ENCODE peak calls at places on chromosomes 2 and 18, in four cellular contexts. H is fibroblast of lung, K is neuronal stem cell, R is H1. N is an unnamed sample.

GRCh38 chr2:70121627-70122372 is 34.5 kb downstream of the PCBP1 start:
- DNase-seq in R (no peak), H (no peak), K (no peak), N (no peak)

GRCh38 chr2:61727746-61728145 is 126.1 kb downstream of the FAM161A start:
- DNase-seq in K (no peak), H (peak), R (no peak), N (no peak)

GRCh38 chr2:187553908-187554703 is at the start of gene TFPI:
- DNase-seq in R (no peak), H (peak), K (no peak), N (no peak)

GRCh38 chr2:74301262-74301661 is 42.0 kb downstream of the SLC4A5 start:
- DNase-seq in K (no peak), R (peak), H (no peak), N (no peak)

GRCh38 chr2:188819781-188820180 is 154.4 kb upstream of the COL3A1 start:
- DNase-seq in R (no peak), H (no peak), K (no peak), N (no peak)

GRCh38 chr2:241762933-241763369 is 13.7 kb upstream of the GAL3ST2 start:
- DNase-seq in R (peak), K (no peak), H (no peak), N (no peak)

GRCh38 chr2:128446866-128447537 is 128.3 kb upstream of the HS6ST1 start:
- DNase-seq in H (no peak), R (peak), K (no peak), N (no peak)

GRCh38 chr2:43676322-43677050 is at the start of gene C1GALT1C1L:
- DNase-seq in K (no peak), R (no peak), H (peak), N (peak)

GRCh38 chr2:111618577-111618930 is 265.4 kb downstream of the ANAPC1 start:
- DNase-seq in H (peak), R (no peak), K (no peak), N (no peak)

GRCh38 chr2:237466266-237466665 is 20.8 kb upstream of the MLPH start:
- DNase-seq in R (no peak), K (no peak), H (peak), N (no peak)

GRCh38 chr18:9951022-9951859 is 37.4 kb downstream of the VAPA start:
- DNase-seq in K (peak), H (peak), R (no peak), N (peak)

GRCh38 chr2:158097481-158097880 is 4.2 kb upstream of the UPP2 start:
- DNase-seq in R (no peak), K (no peak), H (no peak), N (no peak)

GRCh38 chr2:18077211-18077610 is 198.7 kb downstream of the KCNS3 start:
- DNase-seq in R (no peak), H (peak), K (no peak), N (no peak)

GRCh38 chr2:223887127-223887526 is 49.7 kb upstream of the AP1S3 start:
- DNase-seq in K (no peak), H (peak), R (peak), N (peak)

GRCh38 chr2:176096986-176097819 is 2.4 kb upstream of the HOXD12 start:
- DNase-seq in H (peak), K (no peak), R (peak), N (peak)

GRCh38 chr2:68151037-68151436 is 6.7 kb upstream of the PNO1 start:
- DNase-seq in R (no peak), K (no peak), H (no peak), N (no peak)

GRCh38 chr2:1808921-1809551 is 64.7 kb upstream of the PXDN start:
- DNase-seq in R (no peak), H (no peak), K (no peak), N (no peak)

GRCh38 chr2:216294305-216294704 is 78.0 kb downstream of the MARCHF4 start:
- DNase-seq in H (no peak), R (no peak), K (no peak), N (peak)

GRCh38 chr18:58784601-58785137 is 80.0 kb upstream of the ZNF532 start:
- DNase-seq in R (no peak), K (no peak), H (no peak), N (no peak)

GRCh38 chr18:26233208-26233607 is 7.0 kb downstream of the TAF4B start:
- DNase-seq in H (no peak), R (peak), K (no peak), N (no peak)

GRCh38 chr2:30318987-30319782 is 87.9 kb downstream of the LBH start:
- DNase-seq in H (no peak), K (no peak), R (no peak), N (no peak)

GRCh38 chr2:68829764-68830163 is 41.4 kb downstream of the BMP10 start:
- DNase-seq in K (no peak), H (no peak), R (no peak), N (no peak)

GRCh38 chr2:128686498-128686861 is 367.8 kb upstream of the HS6ST1 start:
- DNase-seq in H (no peak), R (no peak), K (no peak), N (no peak)

GRCh38 chr2:226063704-226064390 is 664.3 kb downstream of the NYAP2 start:
- DNase-seq in K (no peak), R (no peak), H (peak), N (peak)

DNA sequence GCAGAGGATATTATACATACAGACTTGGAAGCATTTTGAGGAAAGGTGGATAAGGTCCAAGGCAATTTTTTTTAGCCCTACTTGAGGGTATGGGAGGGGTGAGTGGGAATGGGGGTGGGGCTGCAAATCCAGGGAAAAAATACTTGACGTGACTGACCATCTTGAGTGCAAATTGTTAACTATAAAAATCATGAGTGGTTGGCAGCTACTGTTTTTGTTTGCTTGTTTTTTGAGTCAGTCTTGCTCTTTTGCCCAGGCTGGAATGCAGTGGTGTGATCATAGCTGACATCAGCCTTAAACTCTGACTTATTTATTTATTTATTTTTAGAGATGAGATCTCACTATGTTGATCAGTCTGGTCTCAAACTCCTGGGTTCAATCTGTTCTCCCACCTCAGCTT is 458.8 kb downstream of the PIK3C3 start:
- DNase-seq in R (no peak), K (no peak), H (peak), N (no peak)
- H3K27ac ChIP-seq in R (no peak), K (no peak), H (no peak), N (no peak)

GRCh38 chr2:218448934-218449333 is 30.0 kb downstream of the VIL1 start:
- DNase-seq in K (no peak), R (no peak), H (peak), N (peak)
- H3K4me2 ChIP-seq in K (no peak), R (no peak), H (no peak), N (no peak)

DNA sequence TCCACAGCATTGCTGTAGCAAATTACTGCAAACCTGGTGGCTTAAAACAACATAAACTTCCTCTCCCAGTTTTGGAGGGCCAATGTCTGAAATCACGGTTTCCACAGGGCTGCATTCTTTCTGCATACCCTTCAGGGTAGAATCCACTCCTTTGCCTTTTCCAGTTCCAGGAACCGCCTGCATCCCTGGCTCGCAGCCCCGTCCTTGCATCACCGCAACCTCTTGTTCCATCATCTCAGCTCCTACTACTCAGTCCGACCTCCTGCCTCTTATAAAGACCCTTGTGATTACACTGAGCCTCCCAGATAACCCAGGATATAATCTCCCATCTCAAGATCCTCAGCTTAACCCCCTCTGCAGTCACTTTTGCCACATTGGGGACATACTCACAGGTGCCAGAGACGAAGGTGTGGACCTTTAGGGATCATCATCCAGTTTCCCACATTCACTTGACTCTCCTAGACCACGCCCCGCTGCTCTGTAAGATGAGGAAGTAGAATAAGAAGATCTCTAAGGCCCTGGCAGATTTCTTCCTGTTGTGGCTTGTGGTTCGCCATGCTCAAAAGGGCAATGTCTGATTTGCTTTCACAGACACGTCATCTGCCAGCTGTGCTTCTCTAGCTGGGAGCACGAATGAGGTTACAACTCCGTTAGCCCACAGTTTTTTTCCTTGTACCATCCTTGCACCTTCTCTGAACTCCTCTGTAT is 103.6 kb upstream of the AGAP1 start:
- DNase-seq in H (peak), R (no peak), K (no peak), N (no peak)
- H2AFZ ChIP-seq in H (no peak), R (no peak), K (peak), N (no peak)

DNA sequence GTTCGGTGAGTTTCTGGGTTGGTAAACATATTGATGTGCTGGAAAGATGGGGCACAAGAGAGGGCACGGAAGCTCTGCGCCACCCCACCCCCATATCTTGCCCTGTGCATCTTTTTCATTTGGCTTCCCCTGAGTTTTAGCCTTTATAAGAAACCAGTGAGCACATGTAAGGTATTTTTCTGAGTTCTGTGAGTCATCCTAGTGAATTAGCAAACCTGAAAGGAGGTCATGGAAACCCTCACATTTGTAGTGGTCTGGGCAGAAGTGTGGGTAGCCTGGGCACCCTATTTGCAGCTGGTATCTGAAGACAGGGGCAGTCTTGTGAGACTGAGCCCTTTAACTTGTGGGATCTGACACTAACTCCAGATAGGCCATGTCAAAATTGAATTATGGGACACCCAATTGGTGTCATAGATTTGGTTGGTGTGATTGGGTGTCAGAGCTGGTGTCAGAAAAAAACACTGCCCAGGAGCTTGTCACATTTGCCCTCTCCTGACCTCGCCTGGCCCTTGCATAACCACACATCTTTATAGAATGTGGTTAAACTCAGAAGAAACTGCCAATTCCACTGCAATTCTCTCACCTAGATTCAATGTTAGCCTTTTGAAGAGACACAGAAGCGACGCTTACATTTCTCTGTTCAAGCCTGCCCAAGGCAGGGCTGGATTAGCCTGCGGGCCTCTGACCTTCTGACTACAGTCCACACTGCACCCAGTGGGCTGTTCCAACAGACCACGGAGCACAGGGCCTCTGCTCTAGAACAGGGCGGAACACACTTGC is 12.0 kb upstream of the GALM start:
- DNase-seq in R (no peak), H (no peak), K (no peak), N (peak)
- H3K27ac ChIP-seq in R (no peak), H (no peak), K (no peak), N (no peak)

GRCh38 chr2:205903549-205904129 is 182.3 kb downstream of the INO80D start:
- DNase-seq in R (no peak), K (peak), H (no peak), N (no peak)
- H3K4me2 ChIP-seq in R (no peak), K (no peak), H (no peak), N (no peak)

GRCh38 chr2:39524061-39524460 is 87.0 kb upstream of the MAP4K3 start:
- DNase-seq in H (no peak), K (no peak), R (no peak), N (no peak)
- H2AFZ ChIP-seq in H (no peak), K (no peak), R (no peak), N (peak)